ENCODE peak calls at places on chromosomes 1 and 21, in nine cellular contexts. X is brain microvascular endothelial cell, Z is AG09309, K is left lung, O is fibroblast of the aortic adventitia, D is stomach, J is choroid plexus epithelial cell, W is AG04450, A is cardiac fibroblast. L is an unnamed sample.

GRCh38 chr1:209335090-209335692 is 248.3 kb upstream of the CAMK1G start:
- DNase-seq in X (peak), Z (no peak), K (no peak), O (peak), D (peak), J (peak), W (peak), A (peak), L (peak)

GRCh38 chr1:224569276-224569675 is 46.8 kb upstream of the CNIH3 start:
- DNase-seq in X (no peak), Z (no peak), K (no peak), O (no peak), D (no peak), J (no peak), W (no peak), A (no peak), L (no peak)

GRCh38 chr1:209527993-209528392 is 55.5 kb upstream of the CAMK1G start:
- DNase-seq in X (peak), Z (no peak), K (peak), O (no peak), D (peak), J (peak), W (no peak), A (no peak), L (no peak)

GRCh38 chr1:28370220-28371010 is 875 bp downstream of the PHACTR4 start:
- DNase-seq in X (peak), Z (no peak), K (no peak), O (peak), D (no peak), J (peak), W (no peak), A (peak), L (peak)

GRCh38 chr21:24290151-24290833 is 1317.0 kb downstream of the MRPL39 start:
- DNase-seq in X (no peak), Z (no peak), K (no peak), O (no peak), D (no peak), J (no peak), W (no peak), A (no peak), L (no peak)

GRCh38 chr1:206770531-206771352 is at the start of gene IL19:
- DNase-seq in X (no peak), Z (peak), K (peak), O (peak), D (no peak), J (peak), W (no peak), A (peak), L (peak)

GRCh38 chr21:36134820-36135390 is at the start of gene CBR3:
- DNase-seq in X (peak), Z (no peak), K (peak), O (peak), D (peak), J (peak), W (no peak), A (peak), L (peak)

GRCh38 chr21:44800971-44801467 is 601 bp downstream of the UBE2G2 start:
- DNase-seq in X (no peak), Z (no peak), K (no peak), O (peak), D (no peak), J (peak), W (no peak), A (peak), L (peak)

GRCh38 chr1:25549273-25550154 is 6.1 kb downstream of the LDLRAP1 start:
- DNase-seq in X (peak), Z (no peak), K (peak), O (peak), D (peak), J (peak), W (no peak), A (peak), L (no peak)

GRCh38 chr1:30929944-30930525 is 21.5 kb upstream of the SDC3 start:
- DNase-seq in X (no peak), Z (no peak), K (no peak), O (no peak), D (no peak), J (no peak), W (no peak), A (no peak), L (no peak)

GRCh38 chr1:25577151-25577920 is 33.9 kb downstream of the LDLRAP1 start:
- DNase-seq in X (no peak), Z (no peak), K (no peak), O (no peak), D (no peak), J (no peak), W (no peak), A (no peak), L (no peak)

GRCh38 chr1:34013958-34014737 is 150.3 kb downstream of the HMGB4 start:
- DNase-seq in X (no peak), Z (no peak), K (no peak), O (peak), D (no peak), J (no peak), W (no peak), A (peak), L (peak)

GRCh38 chr21:42108554-42108885 is 37.4 kb downstream of the UMODL1 start:
- DNase-seq in X (no peak), Z (no peak), K (no peak), O (no peak), D (no peak), J (no peak), W (no peak), A (no peak), L (no peak)

GRCh38 chr21:42109473-42109872 is 38.4 kb downstream of the UMODL1 start:
- DNase-seq in X (no peak), Z (no peak), K (no peak), O (no peak), D (no peak), J (no peak), W (no peak), A (no peak), L (no peak)

GRCh38 chr21:42107177-42107880 is 36.2 kb downstream of the UMODL1 start:
- DNase-seq in X (no peak), Z (no peak), K (no peak), O (no peak), D (no peak), J (no peak), W (no peak), A (no peak), L (no peak)

GRCh38 chr21:42108941-42109340 is 37.8 kb downstream of the UMODL1 start:
- DNase-seq in X (no peak), Z (no peak), K (no peak), O (peak), D (no peak), J (no peak), W (no peak), A (no peak), L (peak)

DNA sequence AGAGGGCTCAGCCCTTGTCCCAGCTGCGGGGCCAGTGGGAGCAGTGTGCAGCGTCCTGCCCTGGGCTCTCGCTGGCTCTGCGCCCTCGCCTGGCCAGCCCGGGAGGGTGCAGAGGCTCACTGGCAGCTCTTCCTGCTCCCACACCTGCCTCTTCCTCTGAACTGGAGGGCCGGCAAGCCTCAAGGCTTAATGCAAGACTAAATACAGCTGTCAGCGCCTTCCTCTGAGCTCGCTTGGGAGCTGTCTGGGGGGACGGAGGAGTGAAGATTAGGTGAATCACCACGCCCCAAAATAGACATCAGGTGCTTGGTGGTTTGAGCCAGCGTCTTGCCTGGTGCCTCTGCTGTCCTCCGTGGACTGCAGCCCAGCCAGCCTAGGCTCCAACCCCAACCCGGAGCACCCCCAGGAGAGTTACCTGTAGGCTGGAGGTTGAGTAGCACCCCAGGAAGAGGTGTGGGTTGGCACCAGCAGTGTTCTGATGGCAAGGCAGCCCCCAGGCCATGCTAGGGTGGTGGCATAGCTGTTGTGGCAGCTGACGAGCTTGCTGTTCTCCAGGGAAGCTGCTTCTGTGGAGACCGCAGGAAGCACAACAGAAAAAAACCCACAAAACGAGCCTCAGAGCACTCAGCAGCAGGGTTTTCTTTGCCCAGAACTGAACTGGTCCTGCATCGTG is 36.9 kb downstream of the UMODL1 start:
- DNase-seq in X (no peak), Z (no peak), K (peak), O (peak), D (peak), J (peak), W (peak), A (peak), L (peak)
- TF ChIP-seq CTCF in X (peak), Z (peak), K (peak), O (peak), D (peak), J (peak), W (peak), A (peak), L (peak)

GRCh38 chr1:74199504-74199903 is 1.5 kb downstream of the FPGT start:
- DNase-seq in X (no peak), Z (no peak), K (no peak), O (no peak), D (no peak), J (no peak), W (no peak), A (peak), L (no peak)
- H3K4me3 ChIP-seq in X (no peak), Z (no peak), K (no peak), O (no peak), D (no peak), J (no peak), W (no peak), A (no peak), L (peak)

DNA sequence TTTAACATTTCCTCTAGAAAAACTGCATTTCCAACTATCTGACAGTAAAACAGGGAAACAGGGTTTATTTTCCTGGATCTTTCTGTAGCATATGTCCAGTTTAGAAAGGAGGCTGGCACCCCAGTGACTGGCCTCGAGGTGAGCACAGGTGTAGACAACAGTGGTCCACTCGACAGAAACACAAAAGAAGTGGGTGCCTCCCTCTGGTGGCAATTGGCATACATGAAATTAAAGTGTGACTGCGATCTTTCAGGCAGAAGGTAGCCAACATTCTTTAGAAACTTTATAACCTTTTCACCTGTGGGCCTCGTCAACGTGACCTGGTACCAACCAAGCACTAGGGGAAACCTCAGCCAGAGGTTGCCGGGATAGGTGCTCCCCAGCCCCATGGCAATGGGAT is 44.0 kb downstream of the PCP4 start:
- DNase-seq in X (no peak), Z (no peak), K (no peak), O (no peak), D (no peak), J (no peak), W (no peak), A (no peak), L (no peak)
- TF ChIP-seq CTCF in X (no peak), Z (no peak), K (no peak), O (no peak), D (peak), J (no peak), W (no peak), A (no peak), L (no peak)

GRCh38 chr21:33237446-33237845 is 7.7 kb downstream of the IFNAR2 start:
- DNase-seq in X (no peak), Z (no peak), K (no peak), O (peak), D (no peak), J (no peak), W (no peak), A (peak), L (no peak)
- H3K4me3 ChIP-seq in X (no peak), Z (no peak), K (no peak), O (no peak), D (no peak), J (no peak), W (no peak), A (no peak), L (no peak)

DNA sequence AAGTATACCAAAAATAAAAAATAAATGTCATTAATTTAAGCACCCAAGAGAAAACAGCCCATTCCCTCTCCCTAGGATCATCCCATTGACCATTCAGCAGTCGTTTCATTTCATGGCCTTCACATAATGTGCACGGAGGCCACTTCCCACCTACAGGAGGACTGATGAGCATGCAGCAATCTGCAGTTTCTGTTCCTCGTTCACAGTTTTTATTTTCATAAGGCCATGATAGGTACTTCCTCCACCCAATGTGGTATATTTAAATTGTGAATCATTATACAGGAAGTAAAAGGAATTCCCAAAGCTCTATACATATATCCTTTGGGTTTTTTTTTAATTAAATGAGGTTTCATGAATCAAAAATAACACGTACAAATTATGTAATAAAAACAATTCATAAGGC is 27.7 kb upstream of the SLC44A3 start:
- DNase-seq in X (peak), Z (no peak), K (no peak), O (no peak), D (no peak), J (peak), W (no peak), A (peak), L (peak)
- TF ChIP-seq CTCF in X (peak), Z (peak), K (no peak), O (peak), D (no peak), J (peak), W (peak), A (peak), L (peak)

DNA sequence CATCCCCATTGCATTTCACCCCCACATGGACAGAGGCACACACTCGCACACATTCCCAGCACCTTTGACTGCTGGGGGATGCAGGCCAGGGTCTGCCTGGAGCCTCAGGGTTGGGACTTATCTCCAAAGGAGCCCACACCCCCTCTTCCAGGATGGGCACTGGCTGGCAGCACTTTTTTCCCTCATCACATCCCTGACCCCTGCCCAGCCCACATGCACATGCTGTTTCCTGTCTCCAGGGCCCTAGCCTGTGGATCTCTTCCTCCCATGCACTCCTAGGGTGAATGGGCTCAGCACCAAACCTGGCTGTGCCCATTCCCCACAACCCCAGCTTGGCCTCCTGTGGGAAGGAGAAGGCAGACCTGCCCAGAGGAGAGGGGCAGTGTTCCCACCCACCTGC is 59.3 kb downstream of the STUM start:
- DNase-seq in X (no peak), Z (no peak), K (no peak), O (no peak), D (no peak), J (no peak), W (no peak), A (no peak), L (no peak)
- H3K4me3 ChIP-seq in X (no peak), Z (no peak), K (no peak), O (no peak), D (no peak), J (no peak), W (no peak), A (no peak), L (no peak)

GRCh38 chr21:15742694-15743093 is 12.9 kb downstream of the USP25 start:
- DNase-seq in X (no peak), Z (no peak), K (no peak), O (no peak), D (no peak), J (no peak), W (no peak), A (no peak), L (no peak)
- TF ChIP-seq CTCF in X (no peak), Z (no peak), K (no peak), O (no peak), D (no peak), J (no peak), W (no peak), A (no peak), L (no peak)

DNA sequence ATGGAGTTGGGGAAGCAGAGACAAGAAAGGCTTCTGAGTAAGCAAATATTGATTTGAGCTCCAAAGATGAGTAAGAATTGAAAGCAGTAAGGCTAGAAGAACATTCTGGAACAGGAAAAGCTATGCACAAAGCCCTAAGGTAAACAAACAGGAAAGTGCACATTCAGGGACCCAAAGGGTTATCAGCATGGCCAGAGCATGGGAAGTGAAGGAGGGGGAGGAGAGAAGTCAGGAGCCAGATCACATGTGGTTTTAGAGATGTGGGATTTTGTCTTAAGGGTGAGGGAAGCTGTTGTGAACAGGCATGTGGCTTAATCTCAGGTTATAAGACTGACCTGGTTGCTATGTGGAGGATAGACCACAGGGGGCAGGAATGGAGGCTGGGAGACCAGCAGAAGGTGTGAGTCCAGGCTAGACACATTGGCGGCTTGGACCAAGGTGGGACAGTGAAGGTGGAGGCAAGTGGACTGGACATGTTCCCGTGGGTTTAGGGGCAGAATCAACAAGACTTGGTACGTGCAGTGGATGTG is 7.5 kb downstream of the CSF1 start:
- DNase-seq in X (no peak), Z (no peak), K (peak), O (no peak), D (no peak), J (peak), W (no peak), A (no peak), L (no peak)
- H3K4me3 ChIP-seq in X (no peak), Z (no peak), K (no peak), O (no peak), D (no peak), J (no peak), W (no peak), A (no peak), L (no peak)

L was measured in AG10803.